ENCODE peak calls at places on chromosome 20, in five cellular contexts. One of them, this sample, is unnamed. For H3K36me3, the result is how much of the 10 kb centered on the place peaks cover.

GRCh38 chr20:48189177-48189576 is 403.9 kb upstream of the SULF2 start:
- DNase-seq in hepatocyte: no peak
- DNase-seq in Panc1: no peak
- DNase-seq in tibial nerve: no peak
- DNase-seq in A673: peak
- DNase-seq in this sample: no peak

GRCh38 chr20:37378785-37379598 is 33.1 kb downstream of the SRC start:
- DNase-seq in hepatocyte: no peak
- DNase-seq in tibial nerve: no peak
- DNase-seq in A673: no peak
- DNase-seq in Panc1: no peak
- DNase-seq in this sample: no peak

GRCh38 chr20:4272225-4272624 is 256.9 kb upstream of the RNF24 start:
- DNase-seq in A673: no peak
- DNase-seq in Panc1: no peak
- DNase-seq in hepatocyte: no peak
- DNase-seq in tibial nerve: no peak
- DNase-seq in this sample: no peak

GRCh38 chr20:3233131-3233990 is 5.6 kb downstream of the SLC4A11 start:
- DNase-seq in hepatocyte: no peak
- DNase-seq in tibial nerve: no peak
- DNase-seq in A673: no peak
- DNase-seq in Panc1: no peak
- DNase-seq in this sample: no peak

GRCh38 chr20:5569021-5569420 is 181.2 kb upstream of the SHLD1 start:
- DNase-seq in A673: peak
- DNase-seq in hepatocyte: peak
- DNase-seq in tibial nerve: no peak
- DNase-seq in Panc1: peak
- DNase-seq in this sample: no peak

GRCh38 chr20:29873946-29874345 is 1383.5 kb upstream of the DEFB115 start:
- DNase-seq in Panc1: no peak
- DNase-seq in hepatocyte: peak
- DNase-seq in tibial nerve: no peak
- DNase-seq in A673: peak
- DNase-seq in this sample: no peak

GRCh38 chr20:47348539-47349142 is 7.9 kb downstream of the ZMYND8 start:
- DNase-seq in tibial nerve: no peak
- DNase-seq in Panc1: no peak
- DNase-seq in hepatocyte: no peak
- DNase-seq in A673: no peak
- DNase-seq in this sample: no peak

GRCh38 chr20:11810316-11811130 is 107.2 kb upstream of the BTBD3 start:
- DNase-seq in Panc1: no peak
- DNase-seq in tibial nerve: no peak
- DNase-seq in A673: peak
- DNase-seq in hepatocyte: no peak
- DNase-seq in this sample: no peak

GRCh38 chr20:34921436-34921835 is 34.2 kb downstream of the GSS start:
- DNase-seq in Panc1: no peak
- DNase-seq in hepatocyte: no peak
- DNase-seq in tibial nerve: no peak
- DNase-seq in A673: no peak
- DNase-seq in this sample: no peak

GRCh38 chr20:10536531-10536930 is 101.4 kb downstream of the SLX4IP start:
- DNase-seq in A673: no peak
- DNase-seq in hepatocyte: peak
- DNase-seq in tibial nerve: no peak
- DNase-seq in Panc1: no peak
- DNase-seq in this sample: no peak

GRCh38 chr20:3158968-3159431 is 665 bp downstream of the FASTKD5 start:
- DNase-seq in hepatocyte: no peak
- DNase-seq in Panc1: no peak
- DNase-seq in A673: peak
- DNase-seq in tibial nerve: no peak
- DNase-seq in this sample: no peak

GRCh38 chr20:10800288-10800687 is 126.5 kb upstream of the JAG1 start:
- DNase-seq in Panc1: peak
- DNase-seq in tibial nerve: no peak
- DNase-seq in A673: no peak
- DNase-seq in hepatocyte: no peak
- DNase-seq in this sample: no peak

GRCh38 chr20:18048191-18048590 is 9.5 kb downstream of the OVOL2 start:
- DNase-seq in Panc1: no peak
- DNase-seq in tibial nerve: no peak
- DNase-seq in A673: no peak
- DNase-seq in hepatocyte: no peak
- DNase-seq in this sample: no peak

GRCh38 chr20:44830523-44830922 is 20.2 kb upstream of the RIMS4 start:
- DNase-seq in tibial nerve: no peak
- DNase-seq in Panc1: no peak
- DNase-seq in A673: no peak
- DNase-seq in hepatocyte: no peak
- DNase-seq in this sample: no peak
- H3K27ac ChIP-seq in tibial nerve: no peak
- H3K27ac ChIP-seq in Panc1: no peak
- H3K27ac ChIP-seq in A673: no peak
- H3K27ac ChIP-seq in hepatocyte: no peak
- H3K27ac ChIP-seq in this sample: no peak

GRCh38 chr20:38520261-38520660 is 47.6 kb downstream of the RALGAPB start:
- DNase-seq in Panc1: no peak
- DNase-seq in A673: no peak
- DNase-seq in hepatocyte: no peak
- DNase-seq in tibial nerve: no peak
- DNase-seq in this sample: no peak

GRCh38 chr20:38514185-38514584 is 41.5 kb downstream of the RALGAPB start:
- DNase-seq in hepatocyte: no peak
- DNase-seq in A673: no peak
- DNase-seq in tibial nerve: no peak
- DNase-seq in Panc1: no peak
- DNase-seq in this sample: no peak

GRCh38 chr20:38514947-38515346 is 42.3 kb downstream of the RALGAPB start:
- DNase-seq in tibial nerve: no peak
- DNase-seq in A673: no peak
- DNase-seq in Panc1: no peak
- DNase-seq in hepatocyte: no peak
- DNase-seq in this sample: no peak

DNA sequence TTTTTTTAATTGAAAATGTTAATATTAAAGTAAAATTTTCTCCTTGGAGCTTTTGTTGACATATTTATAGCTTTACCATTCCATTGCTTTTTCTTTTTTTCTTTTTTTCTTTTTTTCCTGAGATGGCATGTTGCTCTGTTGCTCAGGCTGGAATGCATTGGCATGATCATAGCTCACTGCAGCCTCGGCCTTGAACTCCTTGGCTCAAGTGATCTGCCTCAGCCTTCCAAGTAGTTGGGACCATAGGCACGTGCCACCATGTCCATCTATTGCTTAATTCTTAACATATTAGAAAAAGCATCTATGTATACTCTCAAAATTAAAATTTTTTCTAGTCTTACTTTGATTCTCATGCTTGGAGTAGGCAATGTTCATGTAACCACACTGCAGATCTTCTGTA is 43.0 kb downstream of the RALGAPB start:
- DNase-seq in A673: no peak
- DNase-seq in tibial nerve: no peak
- DNase-seq in hepatocyte: no peak
- DNase-seq in Panc1: no peak
- DNase-seq in this sample: no peak
- H3K36me3 ChIP-seq in A673: under half
- H3K36me3 ChIP-seq in tibial nerve: under half
- H3K36me3 ChIP-seq in hepatocyte: under half
- H3K36me3 ChIP-seq in Panc1: under half
- H3K36me3 ChIP-seq in this sample: under half

GRCh38 chr20:44017211-44017610 is 102.6 kb downstream of the TOX2 start:
- DNase-seq in Panc1: no peak
- DNase-seq in hepatocyte: no peak
- DNase-seq in tibial nerve: no peak
- DNase-seq in A673: no peak
- DNase-seq in this sample: no peak

GRCh38 chr20:44017905-44018683 is 103.4 kb downstream of the TOX2 start:
- DNase-seq in tibial nerve: no peak
- DNase-seq in Panc1: peak
- DNase-seq in hepatocyte: peak
- DNase-seq in A673: peak
- DNase-seq in this sample: no peak

GRCh38 chr20:44020406-44021148 is 105.9 kb downstream of the TOX2 start:
- DNase-seq in Panc1: no peak
- DNase-seq in hepatocyte: no peak
- DNase-seq in tibial nerve: no peak
- DNase-seq in A673: no peak
- DNase-seq in this sample: no peak

GRCh38 chr20:44019638-44020335 is 105.1 kb downstream of the TOX2 start:
- DNase-seq in tibial nerve: no peak
- DNase-seq in A673: no peak
- DNase-seq in hepatocyte: no peak
- DNase-seq in Panc1: no peak
- DNase-seq in this sample: peak

GRCh38 chr20:44018684-44019637 is 104.3 kb downstream of the TOX2 start:
- DNase-seq in Panc1: no peak
- DNase-seq in tibial nerve: no peak
- DNase-seq in A673: no peak
- DNase-seq in hepatocyte: no peak
- DNase-seq in this sample: no peak
- H3K27ac ChIP-seq in Panc1: peak
- H3K27ac ChIP-seq in tibial nerve: no peak
- H3K27ac ChIP-seq in A673: peak
- H3K27ac ChIP-seq in hepatocyte: peak
- H3K27ac ChIP-seq in this sample: no peak

DNA sequence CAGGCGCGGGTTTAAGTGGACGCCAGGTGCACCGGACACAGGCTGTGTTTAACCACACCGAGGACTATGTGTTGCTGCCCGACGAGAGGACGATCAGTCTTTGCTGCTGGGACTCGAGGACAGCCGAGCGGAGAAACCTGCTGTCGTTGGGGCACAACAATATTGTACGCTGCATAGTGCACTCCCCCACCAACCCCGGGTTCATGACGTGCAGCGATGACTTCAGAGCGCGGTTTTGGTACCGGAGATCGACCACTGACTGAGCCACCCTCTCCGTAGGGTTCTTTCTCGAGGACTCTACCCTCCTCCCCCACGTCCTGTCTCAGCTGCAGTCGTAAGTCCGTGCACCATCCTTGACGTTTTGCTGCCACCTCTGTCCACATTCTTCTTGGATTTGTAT is 8.6 kb upstream of the CASS4 start:
- DNase-seq in tibial nerve: no peak
- DNase-seq in A673: no peak
- DNase-seq in hepatocyte: no peak
- DNase-seq in Panc1: no peak
- DNase-seq in this sample: no peak
- H3K36me3 ChIP-seq in tibial nerve: under half
- H3K36me3 ChIP-seq in A673: half or more
- H3K36me3 ChIP-seq in hepatocyte: under half
- H3K36me3 ChIP-seq in Panc1: half or more
- H3K36me3 ChIP-seq in this sample: half or more

DNA sequence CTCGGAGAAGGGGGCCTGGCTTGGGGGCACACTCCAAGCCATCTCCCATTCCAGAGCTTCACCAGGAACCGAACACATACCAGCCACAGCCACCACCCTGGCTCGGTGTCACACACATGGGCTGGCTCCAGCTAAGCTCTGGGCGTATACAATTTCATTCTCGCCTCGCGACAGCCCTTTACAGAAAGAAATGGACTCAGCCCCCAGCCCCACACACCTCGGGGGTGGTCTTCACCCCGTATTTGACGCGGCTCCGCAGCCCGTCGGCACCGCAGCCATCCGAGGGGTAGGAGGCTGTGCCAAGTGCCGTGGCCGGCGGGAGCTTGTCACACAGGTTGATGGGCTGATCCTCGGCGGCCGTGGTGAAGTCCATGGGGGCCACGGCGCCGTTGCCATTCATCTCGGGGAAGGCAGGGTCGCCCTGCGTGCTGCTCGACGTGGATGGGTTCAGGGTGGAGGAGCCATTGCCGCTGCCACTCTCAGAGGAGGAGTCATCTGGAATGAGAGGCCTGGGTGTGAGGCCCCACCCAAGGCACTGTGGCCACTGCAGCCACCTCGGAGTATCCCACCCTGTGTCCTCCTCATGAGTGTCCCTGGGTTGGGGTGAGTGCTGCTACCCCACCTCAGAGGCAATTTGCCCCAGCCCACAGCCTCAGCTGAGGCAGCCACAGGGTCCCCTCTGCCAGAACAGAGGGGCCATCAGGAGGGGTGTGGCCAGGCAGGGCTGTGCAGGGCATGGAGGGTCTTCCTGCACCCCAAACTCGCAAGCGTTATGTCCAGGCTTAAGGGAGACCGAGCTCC is 98.0 kb downstream of the ASXL1 start:
- DNase-seq in A673: no peak
- DNase-seq in tibial nerve: no peak
- DNase-seq in hepatocyte: no peak
- DNase-seq in Panc1: no peak
- DNase-seq in this sample: no peak
- H3K27ac ChIP-seq in A673: no peak
- H3K27ac ChIP-seq in tibial nerve: peak
- H3K27ac ChIP-seq in hepatocyte: peak
- H3K27ac ChIP-seq in Panc1: no peak
- H3K27ac ChIP-seq in this sample: no peak

DNA sequence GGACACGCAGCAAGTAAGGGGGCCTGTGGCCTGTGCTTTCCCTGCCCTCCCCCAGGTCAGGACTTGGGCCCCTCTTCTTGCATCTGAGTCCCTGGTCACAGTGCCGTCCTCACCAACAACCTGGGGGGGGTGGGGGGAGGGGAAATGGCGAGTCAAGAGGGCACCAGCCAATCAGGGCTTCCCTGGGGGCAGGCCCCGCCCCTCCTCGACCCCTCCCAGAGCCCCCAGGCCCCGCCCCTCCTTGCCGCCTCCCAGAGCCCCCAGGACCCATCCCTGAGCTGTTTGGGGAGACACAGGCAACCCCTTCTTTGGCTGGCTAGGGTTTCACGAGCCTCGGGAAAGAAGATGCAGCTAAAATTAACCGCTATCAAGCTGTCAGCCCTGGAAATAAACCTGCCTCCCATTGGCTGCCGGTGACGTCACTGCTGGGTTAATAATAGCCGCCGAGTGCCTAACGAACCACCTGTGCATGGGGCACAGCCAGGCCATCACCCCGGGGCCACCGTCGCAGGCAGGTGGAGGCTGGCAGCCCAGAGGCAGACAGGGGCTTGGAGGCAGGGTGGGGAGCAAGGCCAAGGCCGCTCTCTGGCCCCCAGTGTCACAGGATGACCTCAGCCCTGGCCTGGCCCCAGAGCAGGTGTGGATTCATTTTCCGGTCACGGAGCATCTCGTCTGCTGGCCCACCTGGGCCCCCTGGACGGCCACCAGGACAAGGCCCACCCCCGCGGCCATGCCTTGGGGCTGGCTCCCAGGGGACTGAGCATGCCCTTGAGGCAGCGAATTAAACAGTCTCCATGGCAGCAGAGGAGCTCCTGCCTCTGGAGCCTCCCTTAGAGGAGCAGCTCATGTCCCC is 3.2 kb upstream of the EEF1A2 start:
- DNase-seq in tibial nerve: no peak
- DNase-seq in hepatocyte: no peak
- DNase-seq in A673: peak
- DNase-seq in Panc1: no peak
- DNase-seq in this sample: no peak
- H3K36me3 ChIP-seq in tibial nerve: under half
- H3K36me3 ChIP-seq in hepatocyte: under half
- H3K36me3 ChIP-seq in A673: under half
- H3K36me3 ChIP-seq in Panc1: under half
- H3K36me3 ChIP-seq in this sample: under half

This sample was measured in effector memory CD4-positive, alpha-beta T cell.